ENCODE peak calls at places on chromosomes 13 and 19, in five cellular contexts. T is retinal pigment epithelial cell, V is epithelial cell of proximal tubule, U is psoas muscle, X is esophagus muscularis mucosa. A is an unnamed sample.
A peak's percentile ranks its signal among the peaks of the same experiment; 100 is the strongest.

GRCh38 chr13:110354715-110355473 is 47.8 kb downstream of the COL4A2 start:
- DNase-seq in V (no peak), X (no peak), T (no peak), U (no peak), A (no peak)

GRCh38 chr13:111974065-111974640 is 92.8 kb upstream of the SOX1 start:
- DNase-seq in V (no peak), X (no peak), T (no peak), U (no peak), A (no peak)

GRCh38 chr13:112709825-112710783 is 20.3 kb downstream of the ATP11A start:
- DNase-seq in T (no peak), V (no peak), X (no peak), U (no peak), A (no peak)

GRCh38 chr19:5956728-5957127 is 21.2 kb downstream of the RANBP3 start:
- DNase-seq in U (no peak), V (no peak), X (no peak), T (no peak), A (no peak)

GRCh38 chr19:6654347-6655310 is 15.3 kb downstream of the TNFSF14 start:
- DNase-seq in T (no peak), X (no peak), U (no peak), V (no peak), A (no peak)

GRCh38 chr13:72537400-72537780 is 190.0 kb downstream of the MZT1 start:
- DNase-seq in V (peak; percentile 2), T (no peak), X (no peak), U (no peak), A (no peak)

GRCh38 chr19:10112037-10112751 is 701 bp downstream of the P2RY11 start:
- DNase-seq in U (no peak), V (no peak), T (no peak), X (no peak), A (no peak)

GRCh38 chr19:49422407-49423277 is 599 bp downstream of the PTH2 start:
- DNase-seq in X (no peak), U (peak; percentile 56), V (no peak), T (no peak), A (no peak)

GRCh38 chr13:111204438-111205177 is 89.5 kb downstream of the ARHGEF7 start:
- DNase-seq in T (no peak), X (no peak), V (no peak), U (peak; percentile 60), A (no peak)

GRCh38 chr13:52797176-52797575 is 51.3 kb downstream of the PCDH8 start:
- DNase-seq in U (no peak), V (no peak), X (no peak), T (no peak), A (no peak)

GRCh38 chr13:91722267-91722884 is 324.0 kb downstream of the GPC5 start:
- DNase-seq in V (no peak), T (no peak), U (no peak), X (no peak), A (no peak)

GRCh38 chr13:52644108-52644507 is 1.9 kb downstream of the HNRNPA1L2 start:
- DNase-seq in X (no peak), T (no peak), V (no peak), U (no peak), A (no peak)

GRCh38 chr13:97392020-97392419 is 41.9 kb upstream of the RAP2A start:
- DNase-seq in T (no peak), U (no peak), X (no peak), V (no peak), A (no peak)

GRCh38 chr19:51125421-51126075 is 842 bp downstream of the SIGLEC9 start:
- DNase-seq in X (no peak), U (no peak), T (no peak), V (no peak), A (no peak)

GRCh38 chr13:26508885-26509284 is 48.6 kb upstream of the WASF3 start:
- DNase-seq in V (no peak), X (no peak), T (no peak), U (peak; percentile 90), A (no peak)

GRCh38 chr13:80382576-80382975 is 41.6 kb upstream of the SPRY2 start:
- DNase-seq in U (no peak), X (no peak), V (no peak), T (no peak), A (no peak)

GRCh38 chr19:50792246-50792851 is 2.1 kb downstream of the ACP4 start:
- DNase-seq in T (no peak), U (no peak), X (no peak), V (no peak), A (no peak)

GRCh38 chr19:15210323-15210774 is 9.6 kb upstream of the NOTCH3 start:
- DNase-seq in U (peak; percentile 54), T (peak; percentile 29), X (no peak), V (no peak), A (peak; percentile 28)

GRCh38 chr13:73421310-73421912 is 362.6 kb downstream of the KLF5 start:
- DNase-seq in V (peak; percentile 75), T (no peak), U (no peak), X (no peak), A (no peak)

GRCh38 chr13:75258159-75258782 is 223.7 kb downstream of the TBC1D4 start:
- DNase-seq in V (peak; percentile 26), T (no peak), X (peak; percentile 12), U (no peak), A (no peak)

GRCh38 chr13:78604782-78605611 is 1.6 kb upstream of the POU4F1 start:
- DNase-seq in V (no peak), X (no peak), T (no peak), U (no peak), A (no peak)

GRCh38 chr13:63139277-63139676 is 1723.6 kb upstream of the PCDH20 start:
- DNase-seq in T (no peak), U (no peak), X (no peak), V (no peak), A (no peak)

GRCh38 chr19:19662344-19662743 is 1.1 kb downstream of the ATP13A1 start:
- DNase-seq in T (no peak), X (no peak), V (no peak), U (no peak), A (no peak)

GRCh38 chr19:46715620-46716012 is 1.3 kb downstream of the PRKD2 start:
- DNase-seq in X (no peak), T (no peak), V (no peak), U (no peak), A (no peak)

GRCh38 chr13:100510208-100510997 is 78.2 kb downstream of the GGACT start:
- DNase-seq in T (no peak), V (no peak), X (no peak), U (no peak), A (no peak)

GRCh38 chr13:72062566-72062965 is 195.6 kb upstream of the DACH1 start:
- DNase-seq in X (no peak), V (no peak), T (no peak), U (peak; percentile 9), A (no peak)

DNA sequence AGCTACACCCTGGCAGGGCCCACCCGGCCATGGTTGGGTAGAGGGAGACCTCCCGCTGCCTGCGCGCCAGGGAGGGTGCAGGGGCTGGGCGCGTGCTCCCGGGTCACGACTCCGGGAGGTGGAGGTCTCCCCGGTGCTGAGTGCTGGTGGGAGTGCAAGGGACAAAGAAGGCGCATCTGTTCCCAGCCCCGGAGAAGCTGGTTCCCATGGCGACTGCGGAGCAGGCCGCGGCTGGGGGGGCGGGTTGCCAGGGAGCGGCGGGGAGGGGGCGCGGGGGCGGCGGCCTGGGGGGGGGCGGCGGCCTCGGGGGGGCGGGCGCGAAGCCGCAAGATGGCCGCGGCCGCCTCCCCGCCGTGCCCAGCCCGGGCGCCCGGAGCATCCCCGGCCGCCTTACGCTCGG is 1.2 kb downstream of the CBARP start:
- DNase-seq in V (no peak), X (no peak), U (no peak), T (no peak), A (no peak)
- H3K4me3 ChIP-seq in V (peak overlapping the region; percentile 73), X (peak overlapping the region; percentile 62), U (peak overlapping the region; percentile 68), T (peak overlapping the region; percentile 73), A (peak overlapping the region; percentile 74)

GRCh38 chr19:8095354-8095886 is 42.9 kb downstream of the CCL25 start:
- DNase-seq in T (no peak), V (no peak), U (no peak), X (no peak), A (no peak)

GRCh38 chr19:8097198-8097597 is 44.6 kb downstream of the CCL25 start:
- DNase-seq in U (no peak), T (no peak), X (no peak), V (no peak), A (no peak)

GRCh38 chr19:8097681-8098567 is 45.4 kb downstream of the CCL25 start:
- DNase-seq in U (no peak), X (no peak), T (no peak), V (no peak), A (no peak)

GRCh38 chr19:8094336-8094735 is 41.8 kb downstream of the CCL25 start:
- DNase-seq in U (no peak), V (no peak), X (no peak), T (no peak), A (no peak)

DNA sequence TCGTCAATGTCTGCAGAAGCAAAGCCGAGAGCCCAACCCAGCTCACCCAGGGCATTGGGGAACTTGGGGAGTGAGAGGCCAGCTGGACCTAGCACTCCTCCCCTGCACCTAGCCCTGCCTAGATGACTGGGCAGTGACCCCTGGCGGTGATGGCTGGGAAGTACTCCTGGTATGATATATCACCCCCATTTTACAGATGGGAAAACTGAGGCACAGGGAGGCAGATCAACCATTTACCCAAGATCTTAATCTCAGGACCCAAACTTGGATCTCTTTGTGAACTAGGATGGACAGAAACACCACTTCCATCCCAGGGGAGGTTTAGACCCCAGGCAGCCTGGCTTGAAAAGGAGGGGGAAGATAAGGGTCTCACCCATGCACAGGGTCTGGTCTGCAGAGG is 43.5 kb downstream of the CCL25 start:
- DNase-seq in T (no peak), V (no peak), X (no peak), U (no peak), A (no peak)
- TF ChIP-seq CTCF in T (no peak), V (no peak), X (no peak), U (no peak), A (no peak)

DNA sequence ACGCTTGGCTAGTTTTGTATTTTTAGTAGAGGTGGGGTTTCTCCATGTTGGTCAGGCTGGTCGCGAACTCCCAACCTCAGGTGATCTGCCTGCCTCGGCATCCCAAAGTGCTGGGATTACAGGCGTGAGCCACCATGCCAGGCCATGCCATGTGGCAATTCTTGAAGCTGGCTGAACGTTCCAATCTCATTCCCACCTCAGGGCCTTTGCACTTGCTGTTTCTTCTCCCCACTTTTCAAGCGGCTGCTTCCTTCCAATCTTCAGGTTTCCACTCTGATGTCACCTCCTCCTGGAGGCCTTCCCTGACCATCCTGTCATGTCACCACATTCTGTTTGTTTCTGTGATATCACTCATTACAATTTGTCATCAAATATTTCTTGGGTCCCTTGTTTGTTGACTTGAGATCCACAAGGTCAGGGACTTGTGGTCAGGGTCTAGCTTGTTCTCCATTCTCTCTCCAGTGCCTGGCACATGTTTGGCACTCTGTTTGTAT is 4.2 kb downstream of the EPOR start:
- DNase-seq in T (no peak), V (no peak), U (no peak), X (no peak), A (no peak)
- H3K4me3 ChIP-seq in T (no peak overlapping the region), V (no peak overlapping the region), U (peak overlapping the region; percentile 74), X (peak overlapping the region; percentile 67), A (peak overlapping the region; percentile 75)

GRCh38 chr19:3123956-3124355 is 11.9 kb upstream of the GNA15 start:
- DNase-seq in X (no peak), V (no peak), T (no peak), U (peak; percentile 11), A (no peak)

GRCh38 chr19:3123088-3123721 is 12.6 kb upstream of the GNA15 start:
- DNase-seq in T (no peak), V (no peak), X (no peak), U (peak; percentile 19), A (no peak)

GRCh38 chr19:3129112-3129511 is 6.7 kb upstream of the GNA15 start:
- DNase-seq in X (no peak), V (no peak), T (no peak), U (no peak), A (no peak)

GRCh38 chr19:3124630-3125029 is 11.2 kb upstream of the GNA15 start:
- DNase-seq in T (no peak), V (no peak), X (no peak), U (no peak), A (no peak)

GRCh38 chr19:3125900-3126524 is 9.8 kb upstream of the GNA15 start:
- DNase-seq in U (peak; percentile 63), V (no peak), X (no peak), T (no peak), A (no peak)
- TF ChIP-seq CTCF in U (peak; percentile 68), V (peak; percentile 78), X (peak; percentile 84), T (peak; percentile 88), A (peak; percentile 62)

A was measured in AG04449.